ENCODE peak calls at places on chromosome 17, in eight cellular contexts. U is BE2C, G is foreskin fibroblast, Q is fibroblast of mammary gland, B is HFF-Myc, Z is colonic mucosa, X is cardiac fibroblast, M is sigmoid colon. L is an unnamed sample.

GRCh38 chr17:41535764-41536481 is 7.8 kb upstream of the KRT19 start:
- DNase-seq in X (no peak), Q (no peak), G (no peak), B (no peak), M (no peak), Z (peak), U (no peak), L (peak)

GRCh38 chr17:50585346-50585745 is 24.8 kb downstream of the CACNA1G start:
- DNase-seq in Q (no peak), X (no peak), G (no peak), M (no peak), Z (no peak), U (no peak), B (no peak), L (peak)

GRCh38 chr17:36072431-36073121 is 8.5 kb downstream of the CCL18 start:
- DNase-seq in X (peak), G (peak), M (no peak), Z (peak), Q (peak), U (peak), B (peak), L (peak)

GRCh38 chr17:79627184-79627765 is 16.4 kb upstream of the RBFOX3 start:
- DNase-seq in X (no peak), Q (no peak), B (no peak), G (no peak), U (no peak), M (peak), Z (no peak), L (no peak)

GRCh38 chr17:4229627-4230026 is 34.2 kb downstream of the ANKFY1 start:
- DNase-seq in X (peak), Q (peak), M (peak), B (no peak), U (no peak), G (peak), Z (no peak), L (peak)

GRCh38 chr17:18143044-18143936 is 34.7 kb downstream of the MYO15A start:
- DNase-seq in U (peak), X (peak), G (peak), Q (peak), M (no peak), Z (no peak), B (no peak), L (peak)

GRCh38 chr17:47708864-47709541 is 15.0 kb downstream of the TBKBP1 start:
- DNase-seq in Z (no peak), Q (peak), B (no peak), U (no peak), G (peak), X (peak), M (peak), L (no peak)

GRCh38 chr17:60392845-60393702 is 1.1 kb upstream of the USP32 start:
- DNase-seq in U (peak), X (peak), M (peak), G (peak), Z (peak), Q (peak), B (no peak), L (peak)

GRCh38 chr17:62792122-62792800 is 15.9 kb downstream of the MARCHF10 start:
- DNase-seq in X (peak), U (no peak), B (peak), M (no peak), G (peak), Z (no peak), Q (peak), L (peak)

GRCh38 chr17:41520821-41521521 is 2.3 kb upstream of the KRT15 start:
- DNase-seq in G (no peak), Z (peak), M (no peak), X (no peak), B (no peak), Q (no peak), U (peak), L (no peak)

GRCh38 chr17:29384901-29385300 is 5.3 kb upstream of the TAOK1 start:
- DNase-seq in X (peak), Z (no peak), B (no peak), Q (no peak), M (no peak), G (no peak), U (no peak), L (peak)

GRCh38 chr17:55433029-55433628 is 11.5 kb upstream of the MMD start:
- DNase-seq in Q (no peak), M (no peak), B (no peak), Z (peak), G (no peak), U (no peak), X (peak), L (peak)

GRCh38 chr17:9218068-9218635 is 196.8 kb downstream of the NTN1 start:
- DNase-seq in M (no peak), Z (no peak), X (no peak), Q (no peak), B (no peak), U (no peak), G (no peak), L (no peak)

GRCh38 chr17:33990943-33991706 is 264.0 kb upstream of the CCL2 start:
- DNase-seq in B (no peak), U (peak), G (no peak), Z (no peak), X (no peak), Q (no peak), M (no peak), L (no peak)

GRCh38 chr17:68497885-68498319 is 14.3 kb upstream of the PRKAR1A start:
- DNase-seq in U (no peak), Q (no peak), Z (peak), X (no peak), B (no peak), G (no peak), M (no peak), L (no peak)

GRCh38 chr17:61116577-61116976 is 283.1 kb upstream of the TBX2 start:
- DNase-seq in B (no peak), Z (no peak), G (no peak), U (no peak), Q (no peak), X (no peak), M (no peak), L (no peak)

GRCh38 chr17:50046179-50046578 is 9.7 kb upstream of the ITGA3 start:
- DNase-seq in Z (no peak), G (no peak), Q (no peak), U (no peak), X (no peak), M (no peak), B (no peak), L (no peak)

GRCh38 chr17:15411556-15412198 is 55.7 kb downstream of the CDRT4 start:
- DNase-seq in X (no peak), U (no peak), B (no peak), M (peak), Q (peak), G (peak), Z (no peak), L (no peak)

GRCh38 chr17:15412606-15413005 is 54.8 kb downstream of the CDRT4 start:
- DNase-seq in Z (no peak), U (no peak), B (no peak), X (no peak), G (no peak), M (peak), Q (no peak), L (no peak)

GRCh38 chr17:15414502-15415348 is 52.7 kb downstream of the CDRT4 start:
- DNase-seq in M (peak), X (no peak), U (no peak), B (no peak), G (peak), Z (no peak), Q (no peak), L (no peak)

GRCh38 chr17:15409721-15410247 is 57.6 kb downstream of the CDRT4 start:
- DNase-seq in Z (no peak), M (peak), G (peak), X (peak), U (peak), Q (peak), B (peak), L (peak)

DNA sequence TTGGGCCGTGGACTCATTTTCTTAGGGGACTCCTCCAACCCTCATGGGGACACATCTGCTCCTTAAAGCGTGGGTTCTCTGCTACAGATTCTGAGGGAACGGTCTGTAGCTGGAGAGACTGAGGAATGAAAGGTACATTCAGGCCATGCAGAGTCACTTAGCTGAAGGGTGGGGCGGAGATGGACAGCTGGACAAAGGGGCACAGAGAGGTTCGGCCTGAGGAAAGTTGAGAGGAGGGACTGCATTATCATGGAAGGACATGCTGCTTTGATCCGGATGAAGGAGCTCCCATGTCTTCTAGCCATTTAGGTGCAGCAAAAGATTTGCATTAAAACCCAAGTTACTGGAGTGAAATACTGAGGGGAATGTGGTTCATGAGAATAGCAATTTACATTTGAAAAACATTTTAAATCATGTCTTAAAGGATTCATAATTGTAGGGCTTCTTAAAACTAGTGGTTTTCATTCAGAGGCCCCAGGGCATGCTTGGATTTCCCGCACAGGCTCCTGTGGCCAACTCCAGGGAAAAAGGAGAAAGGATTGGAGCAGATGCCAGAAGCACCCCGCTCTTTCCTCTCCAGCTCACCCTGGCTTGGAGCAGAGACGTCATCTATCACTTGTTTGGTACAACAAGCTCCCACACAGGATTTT is 54.2 kb downstream of the CDRT4 start:
- DNase-seq in M (no peak), Z (no peak), X (no peak), G (no peak), U (no peak), B (no peak), Q (no peak), L (no peak)
- TF ChIP-seq CTCF in M (no peak), Z (no peak), X (no peak), G (no peak), U (no peak), B (no peak), Q (no peak), L (no peak)

GRCh38 chr17:72142614-72143013 is 21.8 kb downstream of the SOX9 start:
- DNase-seq in X (no peak), B (no peak), Q (no peak), M (no peak), Z (no peak), G (no peak), U (no peak), L (no peak)

GRCh38 chr17:72145972-72146755 is 25.3 kb downstream of the SOX9 start:
- DNase-seq in G (peak), Z (no peak), X (no peak), B (no peak), Q (peak), M (no peak), U (no peak), L (peak)

GRCh38 chr17:72143245-72143644 is 22.4 kb downstream of the SOX9 start:
- DNase-seq in Q (no peak), G (no peak), Z (peak), M (no peak), U (no peak), X (no peak), B (no peak), L (no peak)

GRCh38 chr17:72150632-72151460 is 30.0 kb downstream of the SOX9 start:
- DNase-seq in U (no peak), Q (no peak), M (no peak), X (no peak), B (no peak), G (no peak), Z (no peak), L (no peak)

DNA sequence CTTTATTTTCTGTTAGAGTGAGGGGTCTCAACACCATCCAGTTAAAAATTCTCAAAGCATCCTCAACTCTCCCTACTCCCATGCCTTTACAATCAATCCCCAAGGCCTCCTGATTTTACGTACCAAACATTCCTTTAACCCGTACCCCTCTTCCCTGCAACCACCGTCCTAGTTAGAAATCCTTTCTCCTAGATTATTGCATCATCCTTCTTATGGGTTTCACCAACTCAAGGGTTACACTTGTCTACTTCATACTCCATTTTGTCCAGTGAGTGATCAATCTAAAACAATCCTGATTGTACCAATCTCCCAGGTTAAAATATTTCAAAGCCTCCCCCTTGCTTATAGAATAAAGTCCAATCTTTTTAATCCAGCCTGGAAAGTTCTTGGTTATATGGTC is 24.7 kb downstream of the SOX9 start:
- DNase-seq in Z (no peak), G (no peak), U (no peak), B (no peak), X (no peak), Q (no peak), M (no peak), L (no peak)
- H3K4me3 ChIP-seq in Z (no peak), G (no peak), U (no peak), B (no peak), X (no peak), Q (no peak), M (no peak), L (no peak)

GRCh38 chr17:6327007-6327406 is 107.9 kb downstream of the AIPL1 start:
- DNase-seq in M (no peak), Q (no peak), Z (no peak), G (no peak), U (no peak), B (no peak), X (no peak), L (no peak)
- TF ChIP-seq CTCF in M (no peak), Q (no peak), Z (no peak), G (no peak), U (no peak), B (no peak), X (no peak), L (no peak)

GRCh38 chr17:39924691-39925055 is 2.7 kb downstream of the ORMDL3 start:
- DNase-seq in M (no peak), G (no peak), Z (no peak), B (no peak), Q (no peak), X (no peak), U (no peak), L (no peak)

GRCh38 chr17:39926135-39926587 is 1.2 kb downstream of the ORMDL3 start:
- DNase-seq in B (no peak), U (no peak), X (no peak), M (no peak), Q (no peak), G (no peak), Z (no peak), L (no peak)

GRCh38 chr17:39926588-39927100 is 757 bp downstream of the ORMDL3 start:
- DNase-seq in M (peak), Q (peak), Z (peak), G (peak), X (peak), U (no peak), B (no peak), L (peak)

GRCh38 chr17:39923836-39924690 is 3.3 kb downstream of the ORMDL3 start:
- DNase-seq in Z (no peak), U (peak), X (peak), Q (peak), M (no peak), G (peak), B (no peak), L (no peak)

GRCh38 chr17:39925282-39926134 is 1.9 kb downstream of the ORMDL3 start:
- DNase-seq in B (no peak), M (no peak), U (peak), G (no peak), Q (no peak), X (no peak), Z (no peak), L (no peak)
- H3K4me3 ChIP-seq in B (peak), M (no peak), U (peak), G (peak), Q (no peak), X (no peak), Z (peak), L (peak)

GRCh38 chr17:77506371-77506991 is 365.7 kb downstream of the SEC14L1 start:
- DNase-seq in G (no peak), X (no peak), B (no peak), Q (no peak), Z (no peak), M (peak), U (peak), L (no peak)

GRCh38 chr17:77505460-77505769 is 364.6 kb downstream of the SEC14L1 start:
- DNase-seq in M (peak), B (no peak), X (no peak), U (no peak), Q (no peak), G (no peak), Z (no peak), L (no peak)

GRCh38 chr17:77509089-77509488 is 368.3 kb downstream of the SEC14L1 start:
- DNase-seq in B (no peak), Z (no peak), X (no peak), G (no peak), Q (no peak), U (no peak), M (no peak), L (no peak)

GRCh38 chr17:77508047-77508715 is 367.4 kb downstream of the SEC14L1 start:
- DNase-seq in Q (no peak), X (no peak), G (peak), M (peak), Z (no peak), B (no peak), U (no peak), L (peak)

DNA sequence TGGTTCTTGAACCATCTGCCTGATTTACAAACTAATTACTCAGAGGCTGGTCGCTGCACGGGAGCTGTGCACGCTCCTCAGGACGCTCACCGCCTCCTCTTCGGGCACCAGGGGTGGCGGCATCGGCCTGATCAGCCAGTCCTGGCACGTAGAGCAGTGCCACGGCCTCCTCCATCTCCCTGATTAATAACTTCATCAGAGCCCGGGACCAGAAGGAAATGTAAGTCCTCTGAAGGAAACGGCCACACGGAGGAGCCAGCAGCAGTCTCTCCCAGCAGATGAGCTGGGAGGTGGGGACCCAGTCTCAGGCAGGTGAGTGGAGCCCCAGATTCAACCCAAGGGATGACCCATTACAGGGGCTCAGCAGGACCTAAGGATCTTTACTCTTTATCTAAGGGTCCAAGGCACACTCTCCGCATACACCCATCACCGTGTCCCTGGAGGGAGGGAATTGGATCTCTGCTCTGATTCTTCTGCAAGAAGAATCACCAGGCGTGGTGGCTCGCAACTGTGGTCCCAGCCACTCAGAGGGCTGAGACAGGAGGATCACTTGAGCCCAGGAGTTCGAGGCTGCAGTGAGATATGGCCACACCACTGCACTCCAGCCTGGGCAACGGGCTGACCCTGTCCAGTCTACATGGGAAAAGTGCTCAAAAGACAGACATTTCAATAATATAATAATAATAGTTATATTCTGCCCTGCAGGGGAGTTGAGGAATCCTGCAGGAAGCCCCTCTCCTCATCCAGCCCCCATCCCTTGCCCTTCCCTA is 366.5 kb downstream of the SEC14L1 start:
- DNase-seq in U (peak), G (peak), Q (no peak), X (no peak), B (no peak), M (peak), Z (no peak), L (peak)
- TF ChIP-seq CTCF in U (no peak), G (no peak), Q (no peak), X (no peak), B (no peak), M (no peak), Z (no peak), L (peak)

L was measured in epithelial cell of esophagus.